ENCODE peak calls at places on chromosomes 11 and 22, in four cellular contexts. Q, H, R and W are unnamed samples.

GRCh38 chr22:31085493-31085824 is 4.3 kb downstream of the SMTN start:
- DNase-seq in R (no peak), H (peak; percentile 39), Q (no peak), W (no peak)

GRCh38 chr11:66619080-66619554 is 2.7 kb downstream of the RBM14 start:
- DNase-seq in Q (no peak), R (no peak), H (no peak), W (no peak)

GRCh38 chr11:116660011-116660410 is 112.8 kb downstream of the BUD13 start:
- DNase-seq in R (no peak), Q (no peak), H (no peak), W (no peak)

GRCh38 chr22:47129902-47130301 is 367.5 kb downstream of the TBC1D22A start:
- DNase-seq in R (no peak), Q (peak; percentile 18), H (no peak), W (peak; percentile 92)

GRCh38 chr11:116162541-116163230 is 610.1 kb downstream of the BUD13 start:
- DNase-seq in Q (no peak), R (no peak), H (peak; percentile 52), W (no peak)

GRCh38 chr11:102513869-102514268 is 16.7 kb downstream of the MMP7 start:
- DNase-seq in H (no peak), R (no peak), Q (peak; percentile 63), W (no peak)

GRCh38 chr11:110319501-110319900 is 23.1 kb upstream of the RDX start:
- DNase-seq in R (no peak), Q (no peak), H (no peak), W (no peak)

GRCh38 chr11:17395978-17396377 is 7.5 kb upstream of the KCNJ11 start:
- DNase-seq in Q (peak; percentile 10), R (no peak), H (no peak), W (no peak)

GRCh38 chr22:19579113-19579811 is 55.1 kb upstream of the CLDN5 start:
- DNase-seq in R (no peak), H (no peak), Q (no peak), W (no peak)

GRCh38 chr11:20274031-20274430 is 89.5 kb upstream of the HTATIP2 start:
- DNase-seq in R (no peak), Q (no peak), H (no peak), W (no peak)

GRCh38 chr11:65298131-65298535 is 16.5 kb upstream of the CDC42EP2 start:
- DNase-seq in R (peak; percentile 21), Q (no peak), H (no peak), W (no peak)

GRCh38 chr11:118631510-118631909 is 24.1 kb downstream of the PHLDB1 start:
- DNase-seq in H (no peak), Q (no peak), R (no peak), W (no peak)

GRCh38 chr11:57313071-57313787 is 11.5 kb downstream of the TNKS1BP1 start:
- DNase-seq in R (no peak), Q (no peak), H (no peak), W (no peak)

GRCh38 chr11:33694346-33695050 is 6.1 kb downstream of the C11orf91 start:
- DNase-seq in R (no peak), H (no peak), Q (no peak), W (peak; percentile 35)

GRCh38 chr11:118260353-118260752 is 3.7 kb downstream of the MPZL2 start:
- DNase-seq in Q (no peak), R (no peak), H (no peak), W (no peak)

GRCh38 chr11:29448246-29448877 is 568.5 kb downstream of the KCNA4 start:
- DNase-seq in Q (no peak), H (peak; percentile 13), R (no peak), W (no peak)

GRCh38 chr22:40176921-40177737 is 596 bp upstream of the TNRC6B start:
- DNase-seq in Q (peak; percentile 68), R (no peak), H (peak; percentile 57), W (peak; percentile 74)

GRCh38 chr11:17256512-17256911 is 20.0 kb upstream of the NUCB2 start:
- DNase-seq in Q (no peak), R (no peak), H (no peak), W (no peak)

GRCh38 chr11:61917357-61918109 is at the start of gene RAB3IL1:
- DNase-seq in H (peak; percentile 59), Q (peak; percentile 75), R (no peak), W (peak; percentile 52)

GRCh38 chr22:25563757-25564319 is 637 bp upstream of the GRK3 start:
- DNase-seq in Q (peak; percentile 29), R (peak; percentile 12), H (no peak), W (no peak)

GRCh38 chr22:50063589-50064393 is 5.7 kb upstream of the TTLL8 start:
- DNase-seq in H (no peak), Q (no peak), R (no peak), W (no peak)

GRCh38 chr11:69664103-69664775 is 10.9 kb downstream of the LTO1 start:
- DNase-seq in H (no peak), Q (no peak), R (no peak), W (no peak)